ENCODE peak calls at places on chromosome 18, in four cellular contexts. L is AG10803, Y is astrocyte of the spinal cord, J is endodermal cell. I is an unnamed sample.

GRCh38 chr18:57807336-57808117 is 4.4 kb upstream of the ATP8B1 start:
- DNase-seq in L (peak; percentile 88), Y (peak; percentile 81), J (no peak), I (peak; percentile 90)

GRCh38 chr18:36903215-36903928 is 74.4 kb downstream of the KIAA1328 start:
- DNase-seq in L (peak; percentile 34), Y (peak; percentile 10), J (no peak), I (peak; percentile 54)

GRCh38 chr18:74509856-74510769 is 13.9 kb downstream of the CNDP2 start:
- DNase-seq in L (no peak), Y (no peak), J (peak; percentile 30), I (no peak)

GRCh38 chr18:79385326-79385725 is 10.4 kb upstream of the NFATC1 start:
- DNase-seq in L (no peak), Y (no peak), J (peak; percentile 23), I (no peak)

GRCh38 chr18:80249217-80250093 is 2.1 kb upstream of the PARD6G start:
- DNase-seq in L (peak; percentile 29), Y (no peak), J (peak; percentile 36), I (peak; percentile 3)

GRCh38 chr18:11148655-11149440 is 521 bp downstream of the PIEZO2 start:
- DNase-seq in L (no peak), Y (no peak), J (peak; percentile 77), I (no peak)

GRCh38 chr18:79502785-79503184 is 107.1 kb downstream of the NFATC1 start:
- DNase-seq in L (peak; percentile 31), Y (no peak), J (no peak), I (peak; percentile 34)

GRCh38 chr18:69882965-69883668 is 64.6 kb downstream of the CD226 start:
- DNase-seq in L (no peak), Y (no peak), J (no peak), I (no peak)

GRCh38 chr18:75895135-75895534 is 467.6 kb upstream of the SMIM21 start:
- DNase-seq in L (no peak), Y (no peak), J (no peak), I (no peak)

GRCh38 chr18:75489493-75490190 is 62.1 kb upstream of the SMIM21 start:
- DNase-seq in L (peak; percentile 95), Y (peak; percentile 95), J (no peak), I (peak; percentile 95)

GRCh38 chr18:23883277-23883790 is 131.2 kb upstream of the TTC39C start:
- DNase-seq in L (peak; percentile 26), Y (no peak), J (no peak), I (no peak)

GRCh38 chr18:58793361-58793760 is 71.3 kb upstream of the ZNF532 start:
- DNase-seq in L (peak; percentile 99), Y (peak; percentile 66), J (no peak), I (peak; percentile 94)

GRCh38 chr18:5759169-5759568 is 136.2 kb downstream of the TMEM200C start:
- DNase-seq in L (no peak), Y (no peak), J (peak; percentile 63), I (no peak)

GRCh38 chr18:59096098-59096779 is 43.4 kb upstream of the SEC11C start:
- DNase-seq in L (no peak), Y (no peak), J (peak; percentile 90), I (no peak)

GRCh38 chr18:28147674-28148171 is 29.2 kb downstream of the CDH2 start:
- DNase-seq in L (peak; percentile 74), Y (no peak), J (no peak), I (peak; percentile 64)

GRCh38 chr18:11850821-11851155 is 425 bp upstream of the CHMP1B start:
- DNase-seq in L (peak; percentile 80), Y (no peak), J (no peak), I (no peak)

GRCh38 chr18:74155276-74155675 is 7.0 kb downstream of the TIMM21 start:
- DNase-seq in L (no peak), Y (no peak), J (no peak), I (no peak)

GRCh38 chr18:74447404-74448152 is 9.5 kb downstream of the DIPK1C start:
- DNase-seq in L (no peak), Y (no peak), J (no peak), I (no peak)

GRCh38 chr18:77461062-77461693 is 211.5 kb downstream of the GALR1 start:
- DNase-seq in L (no peak), Y (no peak), J (peak; percentile 76), I (no peak)

GRCh38 chr18:35038881-35039491 is 2.2 kb upstream of the MAPRE2 start:
- DNase-seq in L (no peak), Y (no peak), J (no peak), I (no peak)

DNA sequence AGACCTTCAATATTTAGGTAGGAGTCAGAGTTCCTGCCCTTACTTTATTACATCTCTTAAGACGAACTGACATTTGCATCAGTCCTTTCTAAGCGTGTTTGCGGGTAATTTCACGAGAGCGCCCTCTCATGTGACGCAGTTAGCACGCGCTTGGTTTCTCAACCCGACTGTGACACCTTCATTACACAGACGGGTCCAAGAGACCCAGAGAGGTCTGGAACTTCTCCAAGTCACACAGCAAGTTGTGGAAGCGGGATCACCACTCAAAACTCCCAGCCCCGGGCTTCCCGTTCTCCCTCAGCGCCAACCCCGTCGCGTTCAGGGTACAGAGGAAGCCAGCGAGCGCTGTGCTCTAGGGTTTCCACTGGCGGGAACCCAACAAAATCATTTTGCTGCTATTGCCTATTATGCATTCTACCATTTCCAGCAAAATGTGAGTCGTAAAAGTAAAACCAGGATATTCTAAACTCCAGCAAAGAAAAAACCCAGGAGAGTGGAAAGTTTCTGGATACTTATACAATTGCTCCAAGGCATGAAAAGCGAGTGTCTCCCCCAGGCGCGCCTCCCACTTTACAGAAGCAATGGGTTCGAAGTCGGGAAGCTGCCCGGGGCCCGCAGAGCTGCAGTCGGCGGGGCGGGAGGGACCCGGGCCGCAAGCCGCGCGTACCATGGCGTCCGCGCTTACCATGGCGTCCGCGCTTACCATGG is 583 bp downstream of the ENOSF1 start:
- DNase-seq in L (peak; percentile 90), Y (peak; percentile 83), J (peak; percentile 66), I (peak; percentile 96)
- TF ChIP-seq CTCF in L (peak; percentile 13), Y (peak; percentile 13), J (no peak), I (no peak)

GRCh38 chr18:25348361-25349130 is 3.4 kb downstream of the ZNF521 start:
- DNase-seq in L (no peak), Y (no peak), J (no peak), I (no peak)
- H3K4me3 ChIP-seq in L (peak overlapping the region; percentile 71), Y (peak overlapping the region; percentile 83), J (peak overlapping the region; percentile 93), I (peak overlapping the region; percentile 81)

GRCh38 chr18:26157326-26157725 is 23.7 kb downstream of the PSMA8 start:
- DNase-seq in L (no peak), Y (no peak), J (no peak), I (no peak)

GRCh38 chr18:26164571-26164970 is 30.9 kb downstream of the PSMA8 start:
- DNase-seq in L (no peak), Y (no peak), J (no peak), I (no peak)

GRCh38 chr18:26159353-26159752 is 25.7 kb downstream of the PSMA8 start:
- DNase-seq in L (no peak), Y (no peak), J (no peak), I (peak; percentile 11)
- TF ChIP-seq CTCF in L (peak; percentile 26), Y (peak; percentile 3), J (peak; percentile 48), I (no peak)

DNA sequence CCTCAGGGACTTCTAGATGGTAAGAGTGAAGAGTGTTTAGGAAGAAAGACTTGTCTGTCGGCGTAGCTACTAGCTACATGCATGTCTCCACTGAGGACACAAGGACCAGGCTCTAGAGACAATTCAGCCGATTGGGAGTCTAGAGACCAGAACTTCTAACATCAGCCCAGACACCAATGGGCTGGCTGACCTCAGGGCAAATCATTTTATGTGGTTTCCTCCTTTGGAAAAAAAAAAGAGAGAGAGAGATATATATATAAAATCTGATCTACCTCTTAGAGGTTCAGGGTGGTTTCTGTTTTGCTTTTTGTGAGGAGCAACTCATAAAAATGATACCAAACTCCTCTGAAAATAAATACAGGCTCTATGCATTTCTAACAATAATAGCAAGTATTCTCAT is 212.8 kb downstream of the BCL2 start:
- DNase-seq in L (no peak), Y (no peak), J (no peak), I (no peak)
- H3K4me3 ChIP-seq in L (no peak overlapping the region), Y (no peak overlapping the region), J (no peak overlapping the region), I (no peak overlapping the region)

GRCh38 chr18:22165603-22166069 is 3.8 kb upstream of the GATA6 start:
- DNase-seq in L (no peak), Y (no peak), J (peak; percentile 60), I (no peak)

GRCh38 chr18:22167471-22168151 is 1.8 kb upstream of the GATA6 start:
- DNase-seq in L (no peak), Y (peak; percentile 71), J (peak; percentile 84), I (peak; percentile 71)

GRCh38 chr18:22165049-22165602 is 4.3 kb upstream of the GATA6 start:
- DNase-seq in L (no peak), Y (no peak), J (peak; percentile 80), I (peak; percentile 48)

GRCh38 chr18:22167091-22167470 is 2.3 kb upstream of the GATA6 start:
- DNase-seq in L (no peak), Y (no peak), J (peak; percentile 72), I (no peak)

DNA sequence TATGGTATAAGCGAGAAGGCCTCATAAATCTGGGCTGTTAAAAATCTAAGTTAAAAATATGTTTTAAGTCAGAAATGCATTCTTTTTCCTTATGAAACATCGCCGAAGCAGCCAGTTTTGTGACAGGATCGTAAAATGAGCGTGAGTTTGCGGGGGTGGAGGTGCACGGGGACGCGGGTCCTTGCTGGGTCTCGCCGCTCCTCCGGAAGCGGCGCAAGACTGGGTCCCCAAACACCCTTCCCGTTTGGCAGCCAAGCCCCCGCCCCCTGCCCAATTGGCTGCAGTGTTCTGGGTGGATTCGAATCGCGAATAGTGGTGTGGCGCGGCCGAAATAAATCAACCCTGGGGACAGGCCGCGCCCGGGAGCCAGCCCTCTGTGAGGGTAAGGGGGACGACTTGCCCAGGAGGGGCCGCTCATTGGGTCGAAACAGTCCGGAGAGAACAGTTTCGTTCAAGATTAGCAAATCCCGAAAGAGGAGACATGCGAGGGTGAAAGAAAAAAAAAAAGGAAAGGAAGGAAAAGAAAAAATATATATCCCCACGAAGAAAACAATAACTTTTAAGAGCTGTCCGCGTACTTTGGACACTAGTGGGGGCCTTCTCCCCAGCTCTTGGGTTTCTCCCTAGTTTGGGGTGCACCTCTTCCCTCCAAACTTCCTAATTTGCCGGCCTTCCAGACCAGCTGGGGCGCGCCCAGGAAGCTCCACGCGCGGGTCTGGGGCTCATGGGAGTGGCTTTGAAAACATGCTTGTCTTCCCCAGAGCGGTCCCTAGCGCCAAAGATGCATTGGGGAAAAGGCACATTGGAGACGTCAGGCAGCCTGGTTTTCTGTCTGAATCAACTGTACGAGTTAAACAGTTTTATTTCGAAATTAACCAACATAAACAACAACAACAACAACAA is 3.1 kb upstream of the GATA6 start:
- DNase-seq in L (no peak), Y (no peak), J (peak; percentile 74), I (peak; percentile 76)
- TF ChIP-seq CTCF in L (no peak), Y (no peak), J (no peak), I (no peak)

GRCh38 chr18:4391859-4392258 is 63.2 kb downstream of the DLGAP1 start:
- DNase-seq in L (no peak), Y (no peak), J (no peak), I (no peak)
- H3K4me3 ChIP-seq in L (no peak overlapping the region), Y (no peak overlapping the region), J (no peak overlapping the region), I (no peak overlapping the region)